ENCODE peak calls at places on chromosome 5, in ten cellular contexts. X is adrenal gland, R is lower leg skin, D is suprapubic skin, W is mammary epithelial cell, K is GM06990, V is tibial artery, Q is heart left ventricle, A is left ventricle myocardium inferior, O is neural progenitor cell. E is an unnamed sample.

GRCh38 chr5:80620206-80620605 is 34.2 kb upstream of the MSH3 start:
- DNase-seq in X (no peak), R (no peak), D (no peak), W (no peak), K (no peak), V (no peak), Q (no peak), A (no peak), O (no peak), E (no peak)

GRCh38 chr5:39628348-39628747 is 203.6 kb upstream of the DAB2 start:
- DNase-seq in X (no peak), R (no peak), D (no peak), W (no peak), K (no peak), V (no peak), Q (no peak), A (no peak), O (no peak), E (no peak)

GRCh38 chr5:28896949-28897348 is 1858.6 kb upstream of the CDH9 start:
- DNase-seq in X (no peak), R (no peak), D (no peak), W (no peak), K (no peak), V (no peak), Q (no peak), A (no peak), O (no peak), E (peak)

GRCh38 chr5:132020568-132021339 is 9.3 kb upstream of the ACSL6 start:
- DNase-seq in X (no peak), R (no peak), D (peak), W (peak), K (no peak), V (no peak), Q (no peak), A (no peak), O (no peak), E (no peak)

GRCh38 chr5:173971681-173972080 is 17.3 kb upstream of the C5orf47 start:
- DNase-seq in X (peak), R (no peak), D (no peak), W (no peak), K (no peak), V (no peak), Q (no peak), A (no peak), O (no peak), E (no peak)

GRCh38 chr5:50807661-50808060 is 141.2 kb downstream of the PARP8 start:
- DNase-seq in X (no peak), R (no peak), D (no peak), W (peak), K (no peak), V (no peak), Q (no peak), A (no peak), O (no peak), E (peak)

GRCh38 chr5:38765461-38765861 is 80.4 kb upstream of the OSMR start:
- DNase-seq in X (no peak), R (no peak), D (no peak), W (no peak), K (no peak), V (no peak), Q (no peak), A (no peak), O (no peak), E (no peak)

GRCh38 chr5:75335952-75336624 is 932 bp upstream of the HMGCR start:
- DNase-seq in X (peak), R (no peak), D (no peak), W (peak), K (no peak), V (no peak), Q (peak), A (no peak), O (no peak), E (peak)

GRCh38 chr5:142441638-142442037 is 116.8 kb upstream of the SPRY4 start:
- DNase-seq in X (peak), R (no peak), D (no peak), W (no peak), K (no peak), V (no peak), Q (no peak), A (no peak), O (no peak), E (peak)

GRCh38 chr5:164672931-164673694 is 1167.7 kb downstream of the MAT2B start:
- DNase-seq in X (no peak), R (no peak), D (no peak), W (peak), K (no peak), V (no peak), Q (no peak), A (no peak), O (no peak), E (peak)
- TF ChIP-seq CTCF in X (peak), R (no peak), D (no peak), W (peak), K (peak), V (no peak), Q (no peak), A (no peak), O (peak), E (peak)

DNA sequence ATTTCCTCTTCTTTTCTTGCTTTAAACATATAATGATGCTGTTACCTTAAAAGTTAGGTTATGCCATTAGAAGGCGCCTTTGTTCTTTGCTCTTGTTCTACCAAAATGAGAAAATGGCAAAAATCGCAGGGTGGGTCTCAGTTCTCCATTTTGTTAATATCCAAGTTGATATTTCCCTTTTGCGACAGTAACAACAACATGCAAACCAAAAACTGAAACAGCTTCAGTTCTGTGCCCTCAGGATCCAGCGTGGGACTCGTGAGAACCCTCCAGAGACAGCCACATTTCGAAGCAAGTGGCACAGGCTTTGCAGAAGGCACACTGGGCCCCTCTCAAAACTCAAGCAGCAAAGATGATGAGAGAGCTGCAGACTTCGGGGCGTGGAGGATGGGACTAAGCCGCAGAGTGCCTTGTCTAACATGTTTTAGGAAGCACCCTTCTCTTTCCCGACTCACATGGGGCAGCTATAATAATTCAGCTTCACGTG is 33.0 kb upstream of the LCP2 start:
- DNase-seq in X (no peak), R (no peak), D (no peak), W (no peak), K (peak), V (no peak), Q (no peak), A (no peak), O (no peak), E (no peak)
- H3K4me3 ChIP-seq in X (no peak), R (no peak), D (no peak), W (no peak), K (no peak), V (no peak), Q (no peak), A (no peak), O (no peak), E (no peak)

GRCh38 chr5:77241444-77241843 is 31.0 kb downstream of the PDE8B start:
- DNase-seq in X (no peak), R (no peak), D (no peak), W (no peak), K (no peak), V (no peak), Q (no peak), A (no peak), O (no peak), E (no peak)

GRCh38 chr5:77235881-77236560 is 25.5 kb downstream of the PDE8B start:
- DNase-seq in X (no peak), R (no peak), D (no peak), W (no peak), K (no peak), V (no peak), Q (no peak), A (no peak), O (no peak), E (no peak)

DNA sequence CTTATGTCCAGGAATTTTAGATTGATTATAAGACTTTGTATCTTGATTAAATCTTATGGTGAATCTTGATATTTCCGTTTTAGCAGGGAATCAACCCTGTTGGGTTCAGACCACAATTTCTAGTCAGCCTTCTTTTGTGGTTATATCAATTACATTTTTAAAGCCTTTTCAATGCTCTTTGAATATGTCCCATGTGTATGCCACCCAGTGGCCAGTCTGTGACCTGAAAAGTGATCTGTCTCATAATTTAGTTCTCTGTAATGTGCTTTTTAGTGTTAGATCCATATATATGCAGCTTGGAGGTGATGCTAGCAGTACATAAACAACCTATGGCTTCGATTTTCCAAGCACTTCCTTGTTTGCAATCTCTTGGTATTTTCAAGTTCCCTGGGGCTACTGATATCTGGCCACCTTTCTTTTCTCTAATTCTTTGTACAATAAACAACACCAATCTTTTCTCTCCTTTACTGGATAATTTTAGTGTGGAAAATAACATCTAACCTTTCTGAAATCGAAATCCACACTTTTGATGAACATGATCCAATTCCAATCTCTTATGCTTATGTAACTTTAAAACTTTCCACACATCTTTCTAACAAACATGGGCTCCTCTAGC is 28.8 kb downstream of the PDE8B start:
- DNase-seq in X (no peak), R (no peak), D (no peak), W (peak), K (no peak), V (no peak), Q (no peak), A (no peak), O (no peak), E (peak)
- TF ChIP-seq CTCF in X (peak), R (no peak), D (no peak), W (peak), K (peak), V (peak), Q (peak), A (peak), O (peak), E (peak)

DNA sequence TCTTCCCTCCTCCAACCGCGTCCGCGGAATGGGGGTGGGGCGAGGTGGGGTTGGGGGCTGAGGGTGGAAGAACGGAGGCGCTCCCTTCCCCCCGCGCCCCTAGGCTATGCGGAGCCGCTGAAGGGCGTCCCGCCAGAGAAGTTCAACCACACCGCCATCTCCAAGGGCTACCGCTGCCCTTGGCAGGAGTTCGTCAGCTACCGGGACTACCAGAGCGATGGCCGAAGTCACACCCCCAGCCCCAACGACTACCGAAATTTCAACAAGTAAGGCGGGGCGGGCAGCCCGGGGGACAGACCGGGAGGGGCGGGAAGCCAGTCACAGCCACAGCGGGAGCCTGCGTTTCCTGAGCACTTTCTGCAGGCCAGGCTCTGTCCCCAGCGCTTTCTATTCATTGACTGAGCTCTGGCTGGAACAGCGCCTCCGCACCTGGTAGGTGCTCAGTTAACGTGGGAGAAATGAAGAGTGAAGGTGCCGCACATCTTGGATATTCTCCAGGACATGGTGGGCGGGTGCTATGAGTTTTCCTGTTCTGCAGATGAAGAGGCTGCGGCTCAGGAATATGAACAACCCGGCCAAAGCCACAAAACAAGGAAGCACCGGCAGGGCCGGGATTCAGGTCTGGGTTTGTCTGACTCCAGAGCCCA is 11.3 kb downstream of the MYOZ3 start:
- DNase-seq in X (peak), R (peak), D (no peak), W (peak), K (no peak), V (peak), Q (peak), A (peak), O (peak), E (peak)
- H3K4me3 ChIP-seq in X (no peak), R (peak), D (peak), W (peak), K (peak), V (peak), Q (peak), A (peak), O (peak), E (peak)

GRCh38 chr5:112923148-112923917 is 1.3 kb upstream of the REEP5 start:
- DNase-seq in X (no peak), R (no peak), D (no peak), W (no peak), K (peak), V (no peak), Q (no peak), A (no peak), O (no peak), E (no peak)
- TF ChIP-seq CTCF in X (no peak), R (no peak), D (no peak), W (no peak), K (peak), V (no peak), Q (no peak), A (no peak), O (no peak), E (no peak)

GRCh38 chr5:55437452-55437851 is 97.3 kb downstream of the PLPP1 start:
- DNase-seq in X (no peak), R (no peak), D (no peak), W (no peak), K (no peak), V (no peak), Q (no peak), A (no peak), O (no peak), E (peak)
- H3K4me3 ChIP-seq in X (no peak), R (no peak), D (no peak), W (no peak), K (no peak), V (no peak), Q (no peak), A (no peak), O (no peak), E (no peak)

GRCh38 chr5:88033191-88033590 is 235.5 kb downstream of the TMEM161B start:
- DNase-seq in X (no peak), R (no peak), D (no peak), W (no peak), K (no peak), V (no peak), Q (no peak), A (no peak), O (no peak), E (no peak)
- TF ChIP-seq CTCF in X (no peak), R (no peak), D (no peak), W (no peak), K (no peak), V (no peak), Q (no peak), A (no peak), O (no peak), E (no peak)

E was measured in epithelial cell of esophagus.